ENCODE peak calls at places on chromosomes 5 and 9, in five cellular contexts. S is endothelial cell of umbilical vein, H is endothelial cell, A is tibial nerve, M is WTC11. W is an unnamed sample.

GRCh38 chr5:55868846-55869245 is 17.7 kb downstream of the IL31RA start:
- DNase-seq in A (no peak), M (no peak), S (peak), H (no peak), W (peak)

GRCh38 chr5:759111-759741 is 25.3 kb downstream of the ZDHHC11B start:
- DNase-seq in S (no peak), M (no peak), A (no peak), H (no peak), W (no peak)

GRCh38 chr5:69024241-69024651 is 69.6 kb upstream of the SLC30A5 start:
- DNase-seq in M (peak), A (no peak), S (peak), H (peak), W (peak)

GRCh38 chr5:122415481-122416120 is 103.6 kb downstream of the SNCAIP start:
- DNase-seq in H (peak), A (peak), S (peak), M (peak), W (peak)

GRCh38 chr9:116219686-116220085 is 66.1 kb downstream of the PAPPA start:
- DNase-seq in S (no peak), M (no peak), H (no peak), A (no peak), W (no peak)

GRCh38 chr5:107395632-107396350 is 274.9 kb downstream of the EFNA5 start:
- DNase-seq in A (no peak), M (no peak), S (no peak), H (no peak), W (no peak)

GRCh38 chr9:113381909-113382411 is 5.2 kb upstream of the HDHD3 start:
- DNase-seq in M (no peak), A (no peak), S (no peak), H (no peak), W (peak)

GRCh38 chr5:107271682-107272350 is 398.9 kb downstream of the EFNA5 start:
- DNase-seq in M (no peak), H (no peak), A (no peak), S (no peak), W (no peak)

GRCh38 chr9:3809724-3810123 is 283.9 kb upstream of the RFX3 start:
- DNase-seq in H (no peak), M (no peak), A (no peak), S (no peak), W (peak)

GRCh38 chr5:95631265-95631957 is 11.5 kb downstream of the GPR150 start:
- DNase-seq in A (no peak), M (no peak), S (peak), H (no peak), W (peak)

GRCh38 chr9:110444911-110445310 is 107.2 kb upstream of the TXNDC8 start:
- DNase-seq in M (no peak), A (no peak), H (no peak), S (no peak), W (no peak)

GRCh38 chr5:175572922-175573321 is 84.9 kb upstream of the HRH2 start:
- DNase-seq in S (no peak), A (no peak), H (no peak), M (no peak), W (no peak)

GRCh38 chr5:20985754-20986153 is 997.8 kb upstream of the CDH18 start:
- DNase-seq in S (no peak), M (no peak), H (no peak), A (no peak), W (no peak)

GRCh38 chr5:36494756-36495637 is 111.4 kb upstream of the SLC1A3 start:
- DNase-seq in H (no peak), S (no peak), M (no peak), A (peak), W (peak)

GRCh38 chr5:136033848-136034247 is 5.1 kb downstream of the TGFBI start:
- DNase-seq in S (no peak), M (no peak), H (no peak), A (no peak), W (peak)

GRCh38 chr9:112048924-112049785 is 125.9 kb downstream of the SUSD1 start:
- DNase-seq in S (no peak), A (no peak), M (no peak), H (no peak), W (no peak)

GRCh38 chr5:73816656-73817420 is 190.8 kb downstream of the ARHGEF28 start:
- DNase-seq in H (no peak), M (no peak), S (no peak), A (no peak), W (peak)

GRCh38 chr5:139765409-139766217 is 30.0 kb upstream of the PSD2 start:
- DNase-seq in A (peak), M (peak), H (peak), S (peak), W (peak)
- TF ChIP-seq CTCF in A (peak), M (peak), H (peak), S (peak), W (peak)

DNA sequence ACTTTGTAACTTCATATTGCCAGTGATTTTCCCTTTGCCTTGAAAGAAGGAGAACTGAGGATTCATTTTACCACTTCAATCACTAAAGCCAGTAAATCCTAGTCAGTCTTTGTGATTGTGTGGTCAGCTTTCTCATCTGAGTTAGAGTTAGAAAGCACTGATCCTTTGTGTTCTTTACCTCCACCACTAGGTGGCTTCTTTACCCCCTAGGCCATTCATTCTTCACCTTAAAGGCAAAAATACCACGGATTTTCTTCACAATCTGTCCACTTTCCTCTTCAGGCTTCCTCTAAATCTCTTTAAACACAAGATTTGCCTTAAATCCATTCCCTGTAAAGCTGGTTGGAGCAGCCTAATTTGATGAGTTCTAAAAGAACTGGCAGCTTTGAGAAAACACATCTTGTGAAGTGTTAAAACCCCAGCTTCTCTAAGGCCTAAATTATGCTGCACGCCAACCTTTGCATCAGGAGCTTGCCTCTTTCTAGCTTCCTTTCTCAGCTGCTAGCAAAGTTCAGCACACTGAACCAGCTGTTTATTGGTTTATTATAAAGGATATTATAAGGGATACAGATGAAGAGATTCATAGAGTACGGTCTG is 20.4 kb downstream of the BDP1 start:
- DNase-seq in M (no peak), S (peak), H (no peak), A (no peak), W (peak)
- TF ChIP-seq CTCF in M (peak), S (peak), H (peak), A (no peak), W (peak)

GRCh38 chr5:127536687-127537086 is 19.2 kb downstream of the PRRC1 start:
- DNase-seq in S (peak), M (no peak), A (no peak), H (no peak), W (no peak)
- TF ChIP-seq CTCF in S (no peak), M (no peak), A (no peak), H (peak), W (no peak)

DNA sequence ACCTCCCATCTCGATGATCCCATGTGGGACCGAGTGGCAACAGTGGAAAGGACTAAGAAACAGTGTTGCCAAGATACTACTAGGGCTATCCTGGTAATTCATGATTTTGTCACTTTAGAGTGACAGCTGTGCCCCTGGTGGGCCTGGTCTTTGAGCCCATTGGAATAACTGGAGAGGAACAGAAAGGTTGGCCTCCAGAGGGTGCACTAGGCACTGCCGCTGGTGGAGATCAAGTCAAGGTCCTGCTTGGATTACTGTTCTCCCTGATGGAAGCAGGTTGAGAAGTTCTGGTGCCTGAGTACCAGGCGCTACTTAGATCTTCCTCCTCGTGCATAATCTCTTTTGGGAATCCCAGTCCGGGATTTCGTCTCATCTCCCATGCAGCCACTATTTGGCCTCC is 129.6 kb downstream of the SEC61B start:
- DNase-seq in H (no peak), S (no peak), A (no peak), M (peak), W (no peak)
- TF ChIP-seq CTCF in H (no peak), S (no peak), A (no peak), M (no peak), W (peak)